ENCODE peak calls at places on chromosomes 12 and 14, in eight cellular contexts. G, C, V, O, P, W, N and X are unnamed samples.

GRCh38 chr12:46442239-46442638 is 69.7 kb upstream of the SLC38A2 start:
- DNase-seq in W (no peak), P (no peak), O (no peak), N (no peak), V (no peak), C (no peak), G (no peak), X (no peak)

GRCh38 chr14:91317381-91318313 is 73.1 kb upstream of the GPR68 start:
- DNase-seq in C (no peak), G (no peak), P (no peak), W (peak), N (peak), O (peak), V (peak), X (peak)

GRCh38 chr14:89444044-89444443 is 27.0 kb upstream of the FOXN3 start:
- DNase-seq in N (no peak), V (no peak), O (no peak), C (no peak), P (no peak), W (no peak), G (no peak), X (no peak)

GRCh38 chr12:52086366-52086765 is 6.9 kb downstream of the SMIM41 start:
- DNase-seq in W (no peak), P (no peak), O (no peak), G (no peak), N (no peak), C (no peak), V (no peak), X (no peak)

GRCh38 chr12:53972152-53972702 is 699 bp upstream of the HOXC11 start:
- DNase-seq in N (no peak), V (no peak), O (no peak), G (no peak), W (no peak), C (no peak), P (no peak), X (no peak)

GRCh38 chr14:61346793-61347192 is 25.4 kb downstream of the PRKCH start:
- DNase-seq in O (no peak), N (no peak), G (no peak), C (no peak), P (no peak), W (no peak), V (no peak), X (no peak)

GRCh38 chr12:118060301-118061010 is 523 bp downstream of the WSB2 start:
- DNase-seq in N (peak), P (no peak), V (peak), G (no peak), C (peak), W (peak), O (no peak), X (no peak)

GRCh38 chr12:43655586-43655985 is 103.0 kb downstream of the PUS7L start:
- DNase-seq in V (no peak), C (no peak), N (no peak), P (no peak), W (no peak), G (no peak), O (no peak), X (no peak)

GRCh38 chr12:44848771-44849085 is 27.4 kb downstream of the NELL2 start:
- DNase-seq in G (no peak), O (no peak), P (no peak), W (no peak), C (no peak), N (no peak), V (no peak), X (no peak)

GRCh38 chr14:35470775-35471174 is 63.2 kb upstream of the INSM2 start:
- DNase-seq in P (no peak), O (no peak), C (no peak), V (no peak), W (no peak), G (no peak), N (no peak), X (no peak)

GRCh38 chr14:78254911-78255431 is 84.8 kb downstream of the NRXN3 start:
- DNase-seq in V (peak), C (no peak), O (peak), W (no peak), P (no peak), N (no peak), G (no peak), X (no peak)

GRCh38 chr12:96989916-96990315 is 82.9 kb downstream of the NEDD1 start:
- DNase-seq in C (no peak), P (no peak), V (peak), W (no peak), O (no peak), G (no peak), N (no peak), X (no peak)

GRCh38 chr12:105382771-105383632 is 52.5 kb downstream of the C12orf75 start:
- DNase-seq in P (peak), G (no peak), W (no peak), V (peak), C (no peak), O (peak), N (no peak), X (no peak)

GRCh38 chr12:89183985-89184435 is 168.3 kb downstream of the DUSP6 start:
- DNase-seq in N (no peak), W (no peak), O (no peak), V (peak), P (peak), C (no peak), G (no peak), X (no peak)

GRCh38 chr14:24196071-24197061 is 1.1 kb upstream of the TM9SF1 start:
- DNase-seq in C (peak), N (no peak), O (peak), P (no peak), G (no peak), W (no peak), V (no peak), X (no peak)

GRCh38 chr12:90741611-90742010 is 213.4 kb downstream of the CCER1 start:
- DNase-seq in P (no peak), N (no peak), O (no peak), W (no peak), V (no peak), G (no peak), C (no peak), X (no peak)

GRCh38 chr12:96108321-96108720 is 72.9 kb upstream of the LTA4H start:
- DNase-seq in O (no peak), W (peak), N (no peak), C (peak), G (no peak), P (no peak), V (peak), X (peak)

GRCh38 chr14:31934767-31935266 is 142.3 kb upstream of the ARHGAP5 start:
- DNase-seq in N (no peak), O (no peak), V (peak), G (no peak), W (no peak), P (no peak), C (no peak), X (no peak)

GRCh38 chr14:93701562-93701961 is 86.7 kb downstream of the PRIMA1 start:
- DNase-seq in C (no peak), N (no peak), G (no peak), P (no peak), V (no peak), W (no peak), O (no peak), X (no peak)

GRCh38 chr12:96774501-96775256 is 132.4 kb upstream of the NEDD1 start:
- DNase-seq in W (no peak), O (no peak), G (no peak), P (peak), N (no peak), C (no peak), V (no peak), X (no peak)

GRCh38 chr12:4169959-4170358 is 103.6 kb upstream of the CCND2 start:
- DNase-seq in V (no peak), C (no peak), N (no peak), W (no peak), G (no peak), O (no peak), P (no peak), X (no peak)

GRCh38 chr12:15146585-15146984 is 74.6 kb downstream of the RERG start:
- DNase-seq in C (no peak), O (no peak), G (no peak), N (no peak), V (no peak), P (no peak), W (no peak), X (no peak)

GRCh38 chr12:130396667-130397066 is 59.0 kb downstream of the PIWIL1 start:
- DNase-seq in W (no peak), V (no peak), N (no peak), C (no peak), O (no peak), G (no peak), P (no peak), X (no peak)

GRCh38 chr14:34539407-34540180 is at the start of gene EAPP:
- DNase-seq in G (peak), W (peak), V (peak), P (peak), C (no peak), O (no peak), N (peak), X (peak)

GRCh38 chr14:38605193-38606114 is 349.6 kb upstream of the CLEC14A start:
- DNase-seq in N (no peak), W (no peak), O (no peak), V (no peak), C (no peak), G (no peak), P (no peak), X (no peak)

GRCh38 chr12:62158416-62159360 is 101.5 kb upstream of the USP15 start:
- DNase-seq in N (no peak), C (no peak), V (no peak), G (no peak), O (no peak), P (no peak), W (no peak), X (no peak)

GRCh38 chr14:77691259-77691658 is 16.6 kb downstream of the ALKBH1 start:
- DNase-seq in C (no peak), V (peak), N (no peak), P (no peak), W (no peak), G (peak), O (no peak), X (no peak)

GRCh38 chr14:61102549-61103466 is 121.8 kb downstream of the SLC38A6 start:
- DNase-seq in O (no peak), G (no peak), N (no peak), V (peak), P (no peak), W (no peak), C (no peak), X (no peak)

GRCh38 chr14:50756300-50756699 is 74.7 kb downstream of the NIN start:
- DNase-seq in G (no peak), C (no peak), N (no peak), W (no peak), V (no peak), O (no peak), P (no peak), X (no peak)

GRCh38 chr14:20428802-20429201 is 7.2 kb downstream of the KLHL33 start:
- DNase-seq in O (no peak), V (no peak), G (no peak), W (no peak), P (no peak), N (no peak), C (no peak), X (no peak)

GRCh38 chr14:59474172-59474571 is 9.0 kb upstream of the GPR135 start:
- DNase-seq in N (no peak), O (no peak), G (no peak), W (no peak), V (no peak), P (no peak), C (no peak), X (no peak)

GRCh38 chr12:89960011-89960507 is 251.4 kb upstream of the ATP2B1 start:
- DNase-seq in O (no peak), V (no peak), N (no peak), P (peak), C (no peak), W (no peak), G (no peak), X (no peak)